ENCODE peak calls at places on chromosomes 2 and 18, in five cellular contexts. W is endodermal cell, X is D341Med, U is neural crest cell, K is AG09309. H is an unnamed sample.

GRCh38 chr2:16184945-16185660 is 244.8 kb downstream of the MYCN start:
- DNase-seq in W (peak; percentile 81), X (no peak), U (no peak), K (no peak), H (no peak)

GRCh38 chr2:234292205-234292954 is 204.5 kb downstream of the ARL4C start:
- DNase-seq in W (no peak), X (no peak), U (no peak), K (no peak), H (no peak)

GRCh38 chr2:20148841-20149702 is 75.9 kb downstream of the SDC1 start:
- DNase-seq in W (no peak), X (no peak), U (peak; percentile 16), K (peak; percentile 95), H (peak; percentile 93)

GRCh38 chr2:197265931-197266330 is 44.6 kb downstream of the ANKRD44 start:
- DNase-seq in W (no peak), X (no peak), U (no peak), K (no peak), H (no peak)

GRCh38 chr2:205734436-205734835 is 52.1 kb downstream of the NRP2 start:
- DNase-seq in W (peak; percentile 80), X (no peak), U (peak; percentile 22), K (peak; percentile 49), H (no peak)

GRCh38 chr18:67634631-67635338 is 118.3 kb upstream of the DSEL start:
- DNase-seq in W (peak; percentile 64), X (no peak), U (no peak), K (no peak), H (no peak)

GRCh38 chr2:234429265-234429664 is 67.6 kb downstream of the ARL4C start:
- DNase-seq in W (peak; percentile 72), X (no peak), U (no peak), K (no peak), H (no peak)

GRCh38 chr2:239465017-239466001 is 64.5 kb upstream of the HDAC4 start:
- DNase-seq in W (peak; percentile 38), X (no peak), U (no peak), K (no peak), H (no peak)

GRCh38 chr2:29361255-29361654 is 246.0 kb downstream of the CLIP4 start:
- DNase-seq in W (no peak), X (no peak), U (no peak), K (no peak), H (no peak)

GRCh38 chr2:235688511-235689426 is 194.9 kb downstream of the AGAP1 start:
- DNase-seq in W (no peak), X (no peak), U (no peak), K (no peak), H (no peak)

GRCh38 chr2:161983896-161984295 is 90.1 kb downstream of the DPP4 start:
- DNase-seq in W (no peak), X (no peak), U (no peak), K (no peak), H (peak; percentile 47)

GRCh38 chr2:48760848-48761247 is 5.3 kb upstream of the LHCGR start:
- DNase-seq in W (peak; percentile 60), X (no peak), U (no peak), K (no peak), H (no peak)

GRCh38 chr2:120734930-120735611 is 597 bp upstream of the GLI2 start:
- DNase-seq in W (peak; percentile 65), X (no peak), U (no peak), K (no peak), H (no peak)

GRCh38 chr18:76490701-76491171 is 4.3 kb downstream of the ZNF516 start:
- DNase-seq in W (peak; percentile 86), X (no peak), U (peak; percentile 31), K (no peak), H (no peak)

H was measured in HFF-Myc.